ENCODE peak calls at places on chromosomes 13 and 19, in eight cellular contexts. N is A549; D is SK-N-SH; I is esophagus squamous epithelium; T is naive thymus-derived CD4-positive, alpha-beta T cell; F is right lobe of liver; E is sigmoid colon; A is heart left ventricle. K is an unnamed sample.

GRCh38 chr19:14375055-14375581 is 6.1 kb upstream of the ADGRE5 start:
- DNase-seq in N (no peak), D (no peak), I (peak; percentile 50), T (peak; percentile 90), F (peak; percentile 71), E (peak; percentile 77), A (peak; percentile 42), K (no peak)

GRCh38 chr19:12952488-12953455 is 4.3 kb downstream of the GADD45GIP1 start:
- DNase-seq in N (no peak), D (peak; percentile 79), I (no peak), T (no peak), F (no peak), E (no peak), A (peak; percentile 61), K (no peak)

GRCh38 chr13:32838985-32839384 is 177.2 kb upstream of the KL start:
- DNase-seq in N (peak; percentile 8), D (no peak), I (no peak), T (peak; percentile 14), F (no peak), E (peak; percentile 74), A (no peak), K (no peak)

GRCh38 chr13:33087091-33087490 is 70.9 kb downstream of the KL start:
- DNase-seq in N (no peak), D (no peak), I (no peak), T (no peak), F (no peak), E (no peak), A (no peak), K (no peak)

GRCh38 chr13:76703621-76704020 is 182.6 kb downstream of the KCTD12 start:
- DNase-seq in N (no peak), D (no peak), I (no peak), T (no peak), F (no peak), E (no peak), A (no peak), K (no peak)

GRCh38 chr19:4866595-4867424 is 657 bp downstream of the PLIN3 start:
- DNase-seq in N (no peak), D (peak; percentile 44), I (no peak), T (peak; percentile 32), F (peak; percentile 74), E (peak; percentile 81), A (peak; percentile 67), K (peak; percentile 72)

GRCh38 chr19:38266981-38267597 is 2.7 kb downstream of the SPINT2 start:
- DNase-seq in N (peak; percentile 77), D (no peak), I (no peak), T (no peak), F (no peak), E (no peak), A (no peak), K (no peak)

GRCh38 chr19:3480383-3481091 is at the start of gene SMIM24:
- DNase-seq in N (no peak), D (no peak), I (no peak), T (no peak), F (peak; percentile 80), E (no peak), A (no peak), K (no peak)

GRCh38 chr19:19545128-19545591 is 7.1 kb downstream of the CILP2 start:
- DNase-seq in N (no peak), D (no peak), I (no peak), T (no peak), F (peak; percentile 51), E (no peak), A (no peak), K (no peak)

GRCh38 chr19:12676384-12676792 is 5.3 kb downstream of the DHPS start:
- DNase-seq in N (peak; percentile 80), D (peak; percentile 87), I (no peak), T (peak; percentile 76), F (peak; percentile 84), E (peak; percentile 89), A (peak; percentile 82), K (peak; percentile 86)

GRCh38 chr13:77990973-77991372 is 72.3 kb upstream of the EDNRB start:
- DNase-seq in N (no peak), D (no peak), I (no peak), T (no peak), F (no peak), E (no peak), A (peak; percentile 30), K (no peak)

GRCh38 chr19:7426986-7427385 is 61.8 kb downstream of the PEX11G start:
- DNase-seq in N (no peak), D (no peak), I (no peak), T (no peak), F (no peak), E (no peak), A (no peak), K (no peak)

GRCh38 chr19:55383789-55384575 is at the start of gene TMEM238:
- DNase-seq in N (peak; percentile 82), D (peak; percentile 88), I (no peak), T (peak; percentile 41), F (peak; percentile 81), E (peak; percentile 83), A (peak; percentile 52), K (no peak)

GRCh38 chr19:16197188-16197621 is 506 bp upstream of the AP1M1 start:
- DNase-seq in N (no peak), D (no peak), I (no peak), T (no peak), F (no peak), E (no peak), A (no peak), K (peak; percentile 53)

GRCh38 chr13:34748078-34748477 is 194.0 kb upstream of the NBEA start:
- DNase-seq in N (no peak), D (no peak), I (no peak), T (no peak), F (no peak), E (no peak), A (peak; percentile 70), K (no peak)

GRCh38 chr19:54536956-54537355 is 34.3 kb downstream of the LAIR2 start:
- DNase-seq in N (no peak), D (no peak), I (no peak), T (no peak), F (no peak), E (no peak), A (no peak), K (no peak)

GRCh38 chr19:39974377-39975155 is 3.6 kb downstream of the PSMC4 start:
- DNase-seq in N (no peak), D (no peak), I (no peak), T (no peak), F (no peak), E (no peak), A (no peak), K (no peak)

GRCh38 chr19:10836478-10837325 is 690 bp upstream of the TMED1 start:
- DNase-seq in N (peak; percentile 93), D (no peak), I (peak; percentile 65), T (no peak), F (peak; percentile 89), E (peak; percentile 94), A (peak; percentile 93), K (peak; percentile 71)

GRCh38 chr19:35205733-35206323 is 22.7 kb downstream of the FAM187B start:
- DNase-seq in N (no peak), D (no peak), I (no peak), T (no peak), F (no peak), E (no peak), A (no peak), K (no peak)
- H3K27ac ChIP-seq in N (no peak overlapping the region), D (no peak overlapping the region), I (no peak overlapping the region), T (peak overlapping the region; percentile 87), F (no peak overlapping the region), E (no peak overlapping the region), A (no peak overlapping the region), K (no peak overlapping the region)

GRCh38 chr13:40670307-40670706 is 3.9 kb upstream of the FOXO1 start:
- DNase-seq in N (no peak), D (no peak), I (no peak), T (no peak), F (no peak), E (no peak), A (no peak), K (no peak)
- H3K4me1 ChIP-seq in N (peaks cover 23% of the 10 kb centered on the region), D (no peaks in the 10 kb centered on the region), I (peaks cover 6% of the 10 kb centered on the region), T (peaks cover 8% of the 10 kb centered on the region), F (peaks cover 16% of the 10 kb centered on the region), E (peaks cover 9% of the 10 kb centered on the region), A (peaks cover 16% of the 10 kb centered on the region), K (no peaks in the 10 kb centered on the region)

GRCh38 chr19:57560049-57560491 is 407 bp upstream of the ZNF550 start:
- DNase-seq in N (no peak), D (peak; percentile 30), I (no peak), T (no peak), F (peak; percentile 55), E (no peak), A (peak; percentile 63), K (no peak)
- H3K27ac ChIP-seq in N (no peak overlapping the region), D (no peak overlapping the region), I (peak overlapping the region; percentile 50), T (peak overlapping the region; percentile 82), F (no peak overlapping the region), E (peak overlapping the region; percentile 70), A (peak overlapping the region; percentile 82), K (peak overlapping the region; percentile 71)

GRCh38 chr19:50607388-50607787 is 32.3 kb downstream of the SYT3 start:
- DNase-seq in N (no peak), D (no peak), I (no peak), T (no peak), F (no peak), E (no peak), A (no peak), K (no peak)

GRCh38 chr19:50602496-50602895 is 34.3 kb upstream of the LRRC4B start:
- DNase-seq in N (no peak), D (no peak), I (no peak), T (no peak), F (no peak), E (no peak), A (no peak), K (no peak)

GRCh38 chr19:50601407-50602088 is 33.3 kb upstream of the LRRC4B start:
- DNase-seq in N (no peak), D (no peak), I (no peak), T (no peak), F (no peak), E (no peak), A (no peak), K (no peak)

GRCh38 chr19:50602089-50602422 is 33.8 kb upstream of the LRRC4B start:
- DNase-seq in N (no peak), D (no peak), I (no peak), T (no peak), F (no peak), E (no peak), A (no peak), K (no peak)

DNA sequence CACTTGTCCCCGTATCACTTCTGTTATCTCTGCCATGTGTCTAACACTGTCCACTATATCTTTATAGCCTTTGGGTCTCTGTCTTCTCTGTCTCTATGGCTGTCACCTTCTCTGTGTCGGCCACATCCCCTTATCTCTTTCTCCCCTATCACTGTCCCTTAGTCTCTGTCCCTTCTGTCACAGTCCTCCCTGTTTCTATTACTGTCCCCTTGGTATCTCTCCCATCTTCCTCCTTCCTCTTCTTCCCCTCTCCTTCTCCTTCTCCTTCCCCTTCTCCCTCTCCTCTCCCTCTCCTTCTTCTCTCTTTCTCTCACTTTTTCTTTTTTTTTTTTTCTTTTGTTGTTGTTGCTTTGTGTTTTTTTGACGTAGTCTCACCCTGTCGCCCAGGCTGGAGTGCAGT is 34.7 kb upstream of the LRRC4B start:
- DNase-seq in N (no peak), D (no peak), I (no peak), T (no peak), F (no peak), E (no peak), A (no peak), K (no peak)
- H3K4me1 ChIP-seq in N (peaks cover 5% of the 10 kb centered on the region), D (no peaks in the 10 kb centered on the region), I (no peaks in the 10 kb centered on the region), T (no peaks in the 10 kb centered on the region), F (no peaks in the 10 kb centered on the region), E (peaks cover 1% of the 10 kb centered on the region), A (no peaks in the 10 kb centered on the region), K (no peaks in the 10 kb centered on the region)